ENCODE peak calls at places on chromosomes 7 and 10, in four cellular contexts. C is progenitor cell of endocrine pancreas, H is NB4, I is ascending aorta. Z is an unnamed sample.

GRCh38 chr7:122046402-122046801 is 97.6 kb downstream of the AASS start:
- DNase-seq in H (no peak), I (no peak), C (no peak), Z (no peak)

GRCh38 chr7:128103498-128104108 is 72.4 kb upstream of the LRRC4 start:
- DNase-seq in C (no peak), I (peak; percentile 67), H (peak; percentile 93), Z (no peak)

GRCh38 chr10:78190051-78190450 is 156.4 kb downstream of the RPS24 start:
- DNase-seq in H (no peak), I (no peak), C (no peak), Z (no peak)

GRCh38 chr7:20440472-20441105 is 109.9 kb downstream of the ITGB8 start:
- DNase-seq in H (peak; percentile 66), C (no peak), I (no peak), Z (no peak)

GRCh38 chr7:20959281-20959680 is 172.6 kb upstream of the SP8 start:
- DNase-seq in H (no peak), I (no peak), C (no peak), Z (no peak)

GRCh38 chr10:119525116-119525515 is 17.4 kb downstream of the RGS10 start:
- DNase-seq in C (no peak), H (no peak), I (no peak), Z (no peak)

GRCh38 chr10:114703377-114704125 is 45.5 kb upstream of the ABLIM1 start:
- DNase-seq in C (no peak), I (no peak), H (peak; percentile 52), Z (no peak)

GRCh38 chr7:51023547-51023946 is 240.9 kb upstream of the GRB10 start:
- DNase-seq in C (peak; percentile 6), H (no peak), I (peak; percentile 31), Z (no peak)

GRCh38 chr7:104397442-104397841 is 69.0 kb downstream of the LHFPL3 start:
- DNase-seq in C (no peak), H (no peak), I (no peak), Z (no peak)

GRCh38 chr10:125756196-125756595 is 19.4 kb downstream of the MMP21 start:
- DNase-seq in C (no peak), H (no peak), I (no peak), Z (no peak)

GRCh38 chr10:119473715-119474230 is 68.7 kb downstream of the RGS10 start:
- DNase-seq in H (no peak), I (no peak), C (no peak), Z (no peak)

GRCh38 chr10:126016156-126016805 is 119.9 kb downstream of the FANK1 start:
- DNase-seq in I (no peak), C (no peak), H (no peak), Z (no peak)

GRCh38 chr7:94907420-94908203 is at the start of gene PPP1R9A:
- DNase-seq in I (no peak), C (peak; percentile 54), H (no peak), Z (peak; percentile 37)
- TF ChIP-seq CTCF in I (peak; percentile 25), C (peak; percentile 46), H (no peak), Z (peak; percentile 21)

GRCh38 chr10:42754155-42755027 is 28.2 kb upstream of the BMS1 start:
- DNase-seq in C (peak; percentile 26), I (no peak), H (peak; percentile 47), Z (peak; percentile 28)
- TF ChIP-seq CTCF in C (no peak), I (no peak), H (no peak), Z (no peak)

GRCh38 chr7:27130540-27131389 is at the start of gene HOXA4:
- DNase-seq in H (peak; percentile 95), I (peak; percentile 96), C (peak; percentile 91), Z (no peak)

GRCh38 chr7:27131390-27131819 is 848 bp upstream of the HOXA4 start:
- DNase-seq in I (peak; percentile 22), H (no peak), C (no peak), Z (no peak)

GRCh38 chr7:27128776-27129728 is 1.5 kb downstream of the HOXA4 start:
- DNase-seq in I (peak; percentile 64), C (no peak), H (no peak), Z (no peak)

GRCh38 chr7:27128034-27128433 is 2.5 kb downstream of the HOXA4 start:
- DNase-seq in C (no peak), I (peak; percentile 54), H (no peak), Z (no peak)

DNA sequence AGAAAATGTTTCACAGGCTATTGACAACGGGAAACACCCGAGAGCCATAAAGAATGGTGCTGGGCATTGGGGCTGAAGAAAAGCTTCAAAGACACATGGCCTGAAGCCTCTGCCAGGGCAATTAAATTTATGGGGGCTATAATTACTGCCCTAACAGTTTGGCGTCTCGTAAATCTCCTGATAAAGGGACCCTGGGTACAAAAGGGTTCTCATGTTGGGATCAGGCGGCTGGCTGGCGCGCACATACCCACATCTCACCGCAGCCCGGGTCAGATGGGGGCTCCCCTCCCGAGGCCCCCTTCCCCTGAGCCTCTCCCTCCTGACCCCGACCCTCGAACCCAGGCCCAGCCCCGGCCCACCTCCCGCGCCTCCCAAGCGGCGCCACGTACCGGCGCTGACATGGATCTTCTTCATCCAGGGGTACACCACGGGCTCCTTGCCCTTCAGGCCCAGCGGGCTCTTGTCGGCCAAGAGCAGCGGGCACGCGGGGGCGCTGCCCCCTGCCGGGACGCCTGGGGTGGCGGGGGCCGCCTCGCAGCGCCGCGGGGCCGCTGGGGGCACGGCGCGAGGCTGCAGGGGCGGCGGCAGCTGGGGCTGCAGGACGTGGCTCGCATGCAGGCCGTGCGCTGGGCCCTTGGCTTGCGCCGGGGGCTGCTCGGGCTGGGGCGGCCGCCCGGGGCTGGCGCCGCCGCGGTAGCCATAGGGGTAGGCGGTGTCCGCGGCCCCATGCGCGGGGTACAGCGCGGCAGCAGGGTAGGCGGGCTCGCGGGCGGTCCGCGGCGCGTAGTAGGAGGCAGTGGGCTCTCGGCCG is 623 bp downstream of the HOXA4 start:
- DNase-seq in H (peak; percentile 80), I (peak; percentile 72), C (no peak), Z (no peak)
- TF ChIP-seq CTCF in H (peak; percentile 8), I (peak; percentile 46), C (peak; percentile 38), Z (no peak)

GRCh38 chr7:108008827-108009226 is 5.9 kb upstream of the LAMB1 start:
- DNase-seq in C (no peak), I (no peak), H (no peak), Z (no peak)

GRCh38 chr7:108007762-108008161 is 4.8 kb upstream of the LAMB1 start:
- DNase-seq in C (no peak), I (no peak), H (no peak), Z (no peak)

GRCh38 chr7:108009873-108010272 is 6.9 kb upstream of the LAMB1 start:
- DNase-seq in I (no peak), C (no peak), H (no peak), Z (no peak)

GRCh38 chr7:108004220-108005142 is 1.5 kb upstream of the LAMB1 start:
- DNase-seq in I (no peak), C (peak; percentile 24), H (no peak), Z (no peak)

GRCh38 chr7:108007280-108007679 is 4.3 kb upstream of the LAMB1 start:
- DNase-seq in H (no peak), C (no peak), I (no peak), Z (no peak)
- TF ChIP-seq CTCF in H (no peak), C (no peak), I (no peak), Z (no peak)

DNA sequence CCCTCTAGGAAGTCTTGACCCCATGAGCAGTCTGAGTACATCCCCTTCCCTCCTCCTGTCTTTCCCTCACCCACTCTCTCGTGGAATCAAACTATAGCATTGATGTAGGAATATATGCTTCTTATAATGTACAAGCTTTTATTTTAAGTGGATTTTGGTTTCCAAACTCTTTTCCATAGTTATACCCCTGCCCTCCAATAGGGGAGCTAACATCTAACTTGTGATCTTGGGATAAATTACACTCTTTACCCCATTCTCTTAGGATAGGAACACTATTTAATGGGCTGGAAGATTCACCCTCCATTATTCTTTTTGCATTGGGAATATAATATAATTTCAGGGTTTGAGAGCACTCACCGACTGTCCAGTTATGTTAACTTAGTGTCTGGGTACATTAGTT is 465.9 kb downstream of the GATA3 start:
- DNase-seq in C (no peak), I (no peak), H (no peak), Z (no peak)
- TF ChIP-seq CTCF in C (no peak), I (no peak), H (no peak), Z (no peak)

GRCh38 chr7:25180946-25181345 is 47.3 kb downstream of the NPVF start:
- DNase-seq in I (no peak), C (no peak), H (peak; percentile 12), Z (no peak)
- TF ChIP-seq CTCF in I (no peak), C (no peak), H (no peak), Z (no peak)

GRCh38 chr7:49817251-49817650 is 43.8 kb downstream of the VWC2 start:
- DNase-seq in H (no peak), I (no peak), C (no peak), Z (no peak)

GRCh38 chr7:49823566-49823965 is 50.1 kb downstream of the VWC2 start:
- DNase-seq in I (no peak), H (no peak), C (no peak), Z (no peak)

GRCh38 chr7:49822862-49823261 is 49.4 kb downstream of the VWC2 start:
- DNase-seq in H (no peak), I (no peak), C (no peak), Z (no peak)
- TF ChIP-seq CTCF in H (no peak), I (no peak), C (no peak), Z (no peak)

Z was measured in D721Med.